ENCODE peak calls at places on chromosomes 11 and 22, in nine cellular contexts. D is hypothalamus, V is GM04504, M is T-helper 2 cell, I is HCT116, L is Kasumi-1, Q is endothelial cell, N is right cardiac atrium, R is GM19239. O is an unnamed sample.

GRCh38 chr11:35478411-35479139 is 46.8 kb downstream of the PAMR1 start:
- DNase-seq in N (peak; percentile 65), D (no peak), V (no peak), R (no peak), L (no peak), I (no peak), Q (no peak), M (no peak), O (no peak)

GRCh38 chr22:23548501-23549197 is 31.4 kb downstream of the IGLL1 start:
- DNase-seq in V (no peak), L (no peak), N (no peak), R (no peak), I (no peak), Q (no peak), M (no peak), D (no peak), O (peak; percentile 31)

GRCh38 chr11:26777276-26777939 is 55.5 kb upstream of the SLC5A12 start:
- DNase-seq in L (no peak), V (no peak), Q (no peak), M (no peak), D (no peak), N (no peak), I (no peak), R (no peak), O (no peak)

GRCh38 chr11:7579226-7579825 is 65.5 kb downstream of the PPFIBP2 start:
- DNase-seq in D (no peak), I (no peak), N (peak; percentile 56), R (no peak), M (no peak), V (no peak), Q (no peak), L (no peak), O (no peak)

GRCh38 chr11:114197799-114198500 is 98.2 kb upstream of the NNMT start:
- DNase-seq in I (no peak), Q (no peak), D (no peak), N (peak; percentile 88), R (no peak), M (no peak), L (no peak), V (no peak), O (no peak)

GRCh38 chr11:61695917-61696316 is 15.7 kb downstream of the DAGLA start:
- DNase-seq in I (no peak), Q (no peak), N (peak; percentile 94), R (peak; percentile 36), L (peak; percentile 95), D (peak; percentile 63), V (peak; percentile 35), M (peak; percentile 91), O (peak; percentile 93)

GRCh38 chr11:122656631-122657101 is 1.1 kb downstream of the UBASH3B start:
- DNase-seq in Q (peak; percentile 35), R (no peak), N (peak; percentile 70), V (no peak), M (peak; percentile 32), D (no peak), L (peak; percentile 19), I (no peak), O (peak; percentile 80)

GRCh38 chr11:18853086-18853720 is 61.6 kb upstream of the PTPN5 start:
- DNase-seq in I (peak; percentile 21), V (no peak), R (no peak), N (no peak), Q (peak; percentile 7), L (no peak), M (no peak), D (no peak), O (no peak)

GRCh38 chr22:31230155-31230870 is 18.2 kb downstream of the LIMK2 start:
- DNase-seq in I (no peak), M (no peak), L (peak; percentile 36), R (no peak), D (no peak), N (no peak), V (no peak), Q (no peak), O (no peak)

GRCh38 chr11:119584193-119585037 is 144.6 kb downstream of the NECTIN1 start:
- DNase-seq in R (no peak), M (no peak), L (peak; percentile 53), Q (peak; percentile 56), D (no peak), I (no peak), V (no peak), N (peak; percentile 78), O (peak; percentile 72)

GRCh38 chr11:70027451-70027850 is 50.7 kb upstream of the ANO1 start:
- DNase-seq in N (no peak), L (no peak), V (no peak), D (no peak), M (no peak), I (no peak), Q (no peak), R (no peak), O (no peak)